ENCODE peak calls at places on chromosomes 1 and 21, in six cellular contexts. M is HepG2; T is activated CD8-positive, alpha-beta T cell treated with anti-CD3 and anti-CD28 coated beads for 36 hours; W is epithelial cell of proximal tubule; P is OCI-LY7; O is AG04449. L is an unnamed sample.

GRCh38 chr1:93631626-93632365 is 49.8 kb downstream of the BCAR3 start:
- DNase-seq in M (peak; percentile 52), T (no peak), W (no peak), P (peak; percentile 64), O (no peak), L (peak; percentile 35)

GRCh38 chr1:169368406-169368769 is 393 bp downstream of the BLZF1 start:
- DNase-seq in M (peak; percentile 2), T (peak; percentile 52), W (no peak), P (peak; percentile 29), O (no peak), L (no peak)

GRCh38 chr1:39940980-39941871 is 13.7 kb upstream of the MFSD2A start:
- DNase-seq in M (no peak), T (no peak), W (no peak), P (no peak), O (no peak), L (no peak)

GRCh38 chr1:22751124-22751531 is 40.5 kb downstream of the EPHB2 start:
- DNase-seq in M (no peak), T (no peak), W (no peak), P (no peak), O (no peak), L (no peak)

GRCh38 chr1:164637461-164638375 is 78.7 kb downstream of the PBX1 start:
- DNase-seq in M (no peak), T (no peak), W (no peak), P (no peak), O (no peak), L (no peak)

GRCh38 chr1:186977266-186977957 is 148.7 kb downstream of the PLA2G4A start:
- DNase-seq in M (no peak), T (no peak), W (no peak), P (no peak), O (no peak), L (no peak)

GRCh38 chr1:15610167-15610566 is 7.1 kb upstream of the DDI2 start:
- DNase-seq in M (peak; percentile 71), T (no peak), W (no peak), P (no peak), O (no peak), L (no peak)

GRCh38 chr1:88175631-88176226 is 508.3 kb upstream of the PKN2 start:
- DNase-seq in M (peak; percentile 99), T (no peak), W (peak; percentile 61), P (no peak), O (no peak), L (no peak)

GRCh38 chr1:223031690-223032601 is 111.1 kb downstream of the TLR5 start:
- DNase-seq in M (no peak), T (no peak), W (no peak), P (no peak), O (no peak), L (no peak)

GRCh38 chr1:217135987-217136894 is 413.0 kb upstream of the ESRRG start:
- DNase-seq in M (no peak), T (no peak), W (no peak), P (no peak), O (no peak), L (no peak)

GRCh38 chr1:160261878-160262794 is at the start of gene DCAF8:
- DNase-seq in M (peak; percentile 94), T (peak; percentile 99), W (peak; percentile 68), P (peak; percentile 99), O (peak; percentile 76), L (peak; percentile 92)

GRCh38 chr21:22209304-22209700 is 1211.1 kb downstream of the NCAM2 start:
- DNase-seq in M (no peak), T (no peak), W (no peak), P (no peak), O (no peak), L (no peak)

GRCh38 chr1:178653091-178653490 is 72.0 kb upstream of the RALGPS2 start:
- DNase-seq in M (no peak), T (no peak), W (peak; percentile 22), P (no peak), O (no peak), L (no peak)

GRCh38 chr1:215720121-215720520 is 153.0 kb downstream of the KCTD3 start:
- DNase-seq in M (no peak), T (no peak), W (no peak), P (no peak), O (no peak), L (no peak)

GRCh38 chr1:22814176-22815042 is 103.8 kb downstream of the EPHB2 start:
- DNase-seq in M (no peak), T (no peak), W (no peak), P (no peak), O (no peak), L (no peak)

GRCh38 chr1:217617120-217617519 is 13.8 kb downstream of the GPATCH2 start:
- DNase-seq in M (peak; percentile 5), T (no peak), W (no peak), P (no peak), O (no peak), L (no peak)

GRCh38 chr21:45129231-45129923 is 55.0 kb downstream of the ADARB1 start:
- DNase-seq in M (no peak), T (no peak), W (no peak), P (no peak), O (no peak), L (no peak)

GRCh38 chr21:35084869-35085268 is 35.8 kb upstream of the RUNX1 start:
- DNase-seq in M (no peak), T (no peak), W (peak; percentile 53), P (no peak), O (peak; percentile 90), L (no peak)

GRCh38 chr1:61079898-61080336 is 2.4 kb upstream of the NFIA start:
- DNase-seq in M (peak; percentile 77), T (no peak), W (no peak), P (no peak), O (no peak), L (no peak)

GRCh38 chr1:19370453-19371170 is 58.5 kb downstream of the SLC66A1 start:
- DNase-seq in M (no peak), T (no peak), W (no peak), P (no peak), O (no peak), L (no peak)

GRCh38 chr1:55378582-55378981 is 163.4 kb upstream of the USP24 start:
- DNase-seq in M (peak; percentile 24), T (peak; percentile 57), W (no peak), P (peak; percentile 16), O (no peak), L (peak; percentile 16)

GRCh38 chr1:156083800-156084790 is 1.8 kb upstream of the MEX3A start:
- DNase-seq in M (no peak), T (no peak), W (no peak), P (no peak), O (no peak), L (no peak)

GRCh38 chr1:42927920-42928505 is 30.7 kb downstream of the SLC2A1 start:
- DNase-seq in M (no peak), T (no peak), W (no peak), P (no peak), O (no peak), L (no peak)

GRCh38 chr1:59422921-59423575 is 126.2 kb downstream of the FGGY start:
- DNase-seq in M (peak; percentile 92), T (no peak), W (no peak), P (no peak), O (no peak), L (no peak)

GRCh38 chr1:25641931-25642611 is 25.5 kb downstream of the MAN1C1 start:
- DNase-seq in M (no peak), T (no peak), W (no peak), P (no peak), O (peak; percentile 5), L (no peak)

DNA sequence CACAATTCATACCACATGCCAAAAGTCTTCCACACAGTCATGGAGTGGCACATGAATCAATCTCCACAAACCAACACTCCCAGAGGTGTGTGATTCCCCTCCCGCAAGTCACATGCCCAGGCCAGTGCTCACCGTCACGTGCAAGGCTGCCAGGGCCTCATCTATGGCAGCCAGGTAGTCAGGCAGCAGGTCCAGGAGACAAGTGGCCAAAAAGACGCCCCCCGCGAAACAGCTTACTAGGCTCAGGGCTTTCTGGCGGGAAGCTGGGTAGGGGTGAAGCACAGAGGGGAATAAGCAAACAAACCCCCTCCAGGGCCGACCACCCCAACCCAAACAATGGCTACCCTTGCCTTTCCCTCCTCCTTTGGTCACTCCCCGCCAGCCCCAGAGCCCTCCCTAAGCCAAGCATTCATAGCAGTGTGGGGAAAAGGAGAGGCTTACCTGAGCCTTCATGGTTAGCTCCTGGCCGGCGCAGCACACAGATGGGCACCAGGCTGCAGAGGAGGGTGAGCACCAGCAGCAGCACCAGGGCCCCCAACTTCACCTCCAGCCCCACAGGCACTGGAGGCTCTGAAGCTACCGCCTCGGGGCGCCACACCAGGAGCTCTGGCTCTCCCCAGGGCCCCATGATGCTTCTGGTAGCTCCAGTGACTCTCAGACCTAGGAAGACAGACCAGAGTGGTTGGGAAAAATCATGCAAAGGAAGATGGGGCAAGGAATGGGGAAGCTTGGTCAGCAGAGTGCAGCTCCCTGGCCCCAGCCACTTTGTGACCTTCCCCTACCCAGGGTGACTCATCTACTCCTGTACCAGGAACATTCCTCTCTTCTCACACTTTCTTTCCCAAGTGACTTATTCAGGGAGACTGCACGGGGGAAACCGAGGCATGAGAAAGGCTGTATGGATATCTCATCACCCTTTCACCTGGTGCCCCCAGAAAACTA is 978 bp downstream of the SLC39A1 start:
- DNase-seq in M (peak; percentile 26), T (no peak), W (no peak), P (no peak), O (no peak), L (no peak)
- TF ChIP-seq CTCF in M (peak; percentile 33), T (no peak), W (no peak), P (peak; percentile 34), O (no peak), L (no peak)

GRCh38 chr1:114609826-114610225 is 28.4 kb upstream of the BCAS2 start:
- DNase-seq in M (no peak), T (no peak), W (no peak), P (peak; percentile 1), O (no peak), L (no peak)
- TF ChIP-seq CTCF in M (no peak), T (no peak), W (no peak), P (no peak), O (no peak), L (no peak)

GRCh38 chr1:113021430-113022085 is 51.4 kb upstream of the LRIG2 start:
- DNase-seq in M (peak; percentile 74), T (no peak), W (no peak), P (no peak), O (no peak), L (no peak)
- TF ChIP-seq CTCF in M (no peak), T (no peak), W (no peak), P (no peak), O (no peak), L (no peak)

DNA sequence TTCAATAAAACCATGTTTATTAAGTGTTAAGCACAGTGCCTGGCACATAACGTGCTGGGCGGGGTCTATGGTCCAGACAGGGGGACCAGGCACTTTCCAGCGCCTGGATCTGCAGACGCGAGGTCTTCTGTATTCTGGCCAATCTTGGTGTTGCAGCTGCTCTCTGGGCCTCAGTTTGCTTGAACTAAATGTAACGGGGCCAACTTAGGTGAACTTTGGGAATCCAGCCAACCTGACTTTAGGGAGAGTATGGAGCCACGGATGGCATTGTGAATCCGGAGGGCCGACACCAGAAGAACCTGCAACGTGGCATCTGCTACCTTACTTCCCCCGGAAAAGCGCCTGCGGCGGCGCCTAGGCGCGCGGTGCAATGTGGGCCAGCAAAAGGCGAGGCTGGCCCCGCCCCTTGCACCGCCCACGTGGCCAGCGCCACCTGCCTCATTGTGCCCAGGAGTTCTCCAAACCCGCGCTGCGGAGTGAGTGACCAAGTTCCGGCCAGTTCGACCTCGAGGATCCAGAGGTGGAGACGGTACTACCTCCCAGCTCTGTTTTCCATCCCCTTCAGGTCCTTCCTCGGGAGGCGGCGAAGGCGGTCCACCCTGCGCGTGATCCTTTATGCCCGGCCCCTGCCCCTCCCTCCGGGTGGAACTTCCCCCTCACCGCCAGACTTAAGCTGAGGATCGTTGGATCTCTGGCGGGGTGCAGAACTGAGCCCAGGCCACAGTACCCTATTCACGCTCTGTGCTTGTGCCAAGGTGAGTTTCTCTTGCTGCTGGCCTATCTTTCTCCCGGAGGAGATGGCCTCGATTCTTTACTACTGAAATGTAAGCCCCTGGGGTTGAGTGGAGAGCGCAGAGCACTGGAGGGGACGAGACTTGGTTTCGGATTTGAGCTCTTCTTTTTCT is at the start of gene AKR1A1:
- DNase-seq in M (peak; percentile 87), T (peak; percentile 93), W (peak; percentile 36), P (peak; percentile 94), O (peak; percentile 21), L (peak; percentile 86)
- TF ChIP-seq CTCF in M (peak; percentile 38), T (no peak), W (no peak), P (no peak), O (no peak), L (no peak)